ENCODE peak calls at places on chromosome 14, in ten cellular contexts. One of them, this sample, is unnamed.

GRCh38 chr14:21652209-21652808 is 1.3 kb upstream of the OR4E2 start:
- DNase-seq in SJSA1: no peak
- DNase-seq in ascending aorta: no peak
- DNase-seq in neural progenitor cell: peak; percentile 18
- DNase-seq in MG63: no peak
- DNase-seq in upper lobe of left lung: no peak
- DNase-seq in suprapubic skin: no peak
- DNase-seq in kidney epithelial cell: no peak
- DNase-seq in astrocyte: no peak
- DNase-seq in CD8-positive, alpha-beta T cell: no peak
- DNase-seq in this sample: no peak

GRCh38 chr14:53608369-53608768 is 348.3 kb downstream of the BMP4 start:
- DNase-seq in SJSA1: no peak
- DNase-seq in ascending aorta: no peak
- DNase-seq in neural progenitor cell: no peak
- DNase-seq in MG63: peak; percentile 15
- DNase-seq in upper lobe of left lung: no peak
- DNase-seq in suprapubic skin: no peak
- DNase-seq in kidney epithelial cell: no peak
- DNase-seq in astrocyte: no peak
- DNase-seq in CD8-positive, alpha-beta T cell: no peak
- DNase-seq in this sample: no peak

GRCh38 chr14:100740196-100740825 is 13.6 kb downstream of the DLK1 start:
- DNase-seq in SJSA1: no peak
- DNase-seq in ascending aorta: no peak
- DNase-seq in neural progenitor cell: no peak
- DNase-seq in MG63: no peak
- DNase-seq in upper lobe of left lung: no peak
- DNase-seq in suprapubic skin: peak; percentile 70
- DNase-seq in kidney epithelial cell: no peak
- DNase-seq in astrocyte: no peak
- DNase-seq in CD8-positive, alpha-beta T cell: no peak
- DNase-seq in this sample: no peak

GRCh38 chr14:101057394-101057793 is 153.9 kb upstream of the RTL1 start:
- DNase-seq in SJSA1: no peak
- DNase-seq in ascending aorta: no peak
- DNase-seq in neural progenitor cell: no peak
- DNase-seq in MG63: no peak
- DNase-seq in upper lobe of left lung: no peak
- DNase-seq in suprapubic skin: no peak
- DNase-seq in kidney epithelial cell: no peak
- DNase-seq in astrocyte: no peak
- DNase-seq in CD8-positive, alpha-beta T cell: no peak
- DNase-seq in this sample: no peak

GRCh38 chr14:76050797-76051392 is 65.3 kb downstream of the IFT43 start:
- DNase-seq in SJSA1: no peak
- DNase-seq in ascending aorta: no peak
- DNase-seq in neural progenitor cell: peak; percentile 71
- DNase-seq in MG63: no peak
- DNase-seq in upper lobe of left lung: no peak
- DNase-seq in suprapubic skin: no peak
- DNase-seq in kidney epithelial cell: peak; percentile 4
- DNase-seq in astrocyte: peak; percentile 18
- DNase-seq in CD8-positive, alpha-beta T cell: peak; percentile 29
- DNase-seq in this sample: peak; percentile 9

GRCh38 chr14:90645842-90646443 is 170.3 kb downstream of the TTC7B start:
- DNase-seq in SJSA1: peak; percentile 79
- DNase-seq in ascending aorta: no peak
- DNase-seq in neural progenitor cell: peak; percentile 33
- DNase-seq in MG63: peak; percentile 42
- DNase-seq in upper lobe of left lung: no peak
- DNase-seq in suprapubic skin: no peak
- DNase-seq in kidney epithelial cell: peak; percentile 92
- DNase-seq in astrocyte: peak; percentile 78
- DNase-seq in CD8-positive, alpha-beta T cell: no peak
- DNase-seq in this sample: no peak

GRCh38 chr14:77607741-77608302 is 8.6 kb downstream of the SPTLC2 start:
- DNase-seq in SJSA1: no peak
- DNase-seq in ascending aorta: no peak
- DNase-seq in neural progenitor cell: peak; percentile 19
- DNase-seq in MG63: no peak
- DNase-seq in upper lobe of left lung: no peak
- DNase-seq in suprapubic skin: no peak
- DNase-seq in kidney epithelial cell: no peak
- DNase-seq in astrocyte: no peak
- DNase-seq in CD8-positive, alpha-beta T cell: no peak
- DNase-seq in this sample: no peak

GRCh38 chr14:99521176-99522024 is 40.2 kb downstream of the CCNK start:
- DNase-seq in SJSA1: no peak
- DNase-seq in ascending aorta: no peak
- DNase-seq in neural progenitor cell: no peak
- DNase-seq in MG63: no peak
- DNase-seq in upper lobe of left lung: no peak
- DNase-seq in suprapubic skin: no peak
- DNase-seq in kidney epithelial cell: no peak
- DNase-seq in astrocyte: no peak
- DNase-seq in CD8-positive, alpha-beta T cell: no peak
- DNase-seq in this sample: no peak

GRCh38 chr14:45252356-45253069 is 489 bp downstream of the MIS18BP1 start:
- DNase-seq in SJSA1: no peak
- DNase-seq in ascending aorta: no peak
- DNase-seq in neural progenitor cell: peak; percentile 12
- DNase-seq in MG63: no peak
- DNase-seq in upper lobe of left lung: peak; percentile 21
- DNase-seq in suprapubic skin: no peak
- DNase-seq in kidney epithelial cell: no peak
- DNase-seq in astrocyte: peak; percentile 6
- DNase-seq in CD8-positive, alpha-beta T cell: no peak
- DNase-seq in this sample: no peak

GRCh38 chr14:22540286-22540685 is 48.7 kb downstream of the DAD1 start:
- DNase-seq in SJSA1: no peak
- DNase-seq in ascending aorta: no peak
- DNase-seq in neural progenitor cell: no peak
- DNase-seq in MG63: no peak
- DNase-seq in upper lobe of left lung: no peak
- DNase-seq in suprapubic skin: no peak
- DNase-seq in kidney epithelial cell: no peak
- DNase-seq in astrocyte: no peak
- DNase-seq in CD8-positive, alpha-beta T cell: no peak
- DNase-seq in this sample: no peak

GRCh38 chr14:65164825-65165135 is 62.5 kb upstream of the MAX start:
- DNase-seq in SJSA1: no peak
- DNase-seq in ascending aorta: no peak
- DNase-seq in neural progenitor cell: no peak
- DNase-seq in MG63: no peak
- DNase-seq in upper lobe of left lung: no peak
- DNase-seq in suprapubic skin: no peak
- DNase-seq in kidney epithelial cell: no peak
- DNase-seq in astrocyte: no peak
- DNase-seq in CD8-positive, alpha-beta T cell: no peak
- DNase-seq in this sample: no peak

GRCh38 chr14:61569783-61570182 is 125.5 kb upstream of the HIF1A start:
- DNase-seq in SJSA1: peak; percentile 82
- DNase-seq in ascending aorta: no peak
- DNase-seq in neural progenitor cell: no peak
- DNase-seq in MG63: peak; percentile 77
- DNase-seq in upper lobe of left lung: no peak
- DNase-seq in suprapubic skin: no peak
- DNase-seq in kidney epithelial cell: peak; percentile 91
- DNase-seq in astrocyte: peak; percentile 99
- DNase-seq in CD8-positive, alpha-beta T cell: peak; percentile 22
- DNase-seq in this sample: no peak

GRCh38 chr14:73133795-73134194 is 2.5 kb upstream of the PSEN1 start:
- DNase-seq in SJSA1: no peak
- DNase-seq in ascending aorta: no peak
- DNase-seq in neural progenitor cell: no peak
- DNase-seq in MG63: no peak
- DNase-seq in upper lobe of left lung: no peak
- DNase-seq in suprapubic skin: no peak
- DNase-seq in kidney epithelial cell: no peak
- DNase-seq in astrocyte: no peak
- DNase-seq in CD8-positive, alpha-beta T cell: no peak
- DNase-seq in this sample: no peak

GRCh38 chr14:92780865-92781264 is 13.2 kb upstream of the GOLGA5 start:
- DNase-seq in SJSA1: no peak
- DNase-seq in ascending aorta: no peak
- DNase-seq in neural progenitor cell: no peak
- DNase-seq in MG63: no peak
- DNase-seq in upper lobe of left lung: no peak
- DNase-seq in suprapubic skin: no peak
- DNase-seq in kidney epithelial cell: no peak
- DNase-seq in astrocyte: no peak
- DNase-seq in CD8-positive, alpha-beta T cell: no peak
- DNase-seq in this sample: no peak
- H3K36me3 ChIP-seq in SJSA1: no peaks in the 10 kb centered on the region
- H3K36me3 ChIP-seq in ascending aorta: no peaks in the 10 kb centered on the region
- H3K36me3 ChIP-seq in neural progenitor cell: no peaks in the 10 kb centered on the region
- H3K36me3 ChIP-seq in MG63: no peaks in the 10 kb centered on the region
- H3K36me3 ChIP-seq in upper lobe of left lung: no peaks in the 10 kb centered on the region
- H3K36me3 ChIP-seq in suprapubic skin: no peaks in the 10 kb centered on the region
- H3K36me3 ChIP-seq in kidney epithelial cell: no peaks in the 10 kb centered on the region
- H3K36me3 ChIP-seq in astrocyte: no peaks in the 10 kb centered on the region
- H3K36me3 ChIP-seq in CD8-positive, alpha-beta T cell: no peaks in the 10 kb centered on the region
- H3K36me3 ChIP-seq in this sample: no peaks in the 10 kb centered on the region

GRCh38 chr14:52000631-52001030 is 11.3 kb downstream of the RTRAF start:
- DNase-seq in SJSA1: no peak
- DNase-seq in ascending aorta: no peak
- DNase-seq in neural progenitor cell: no peak
- DNase-seq in MG63: no peak
- DNase-seq in upper lobe of left lung: no peak
- DNase-seq in suprapubic skin: no peak
- DNase-seq in kidney epithelial cell: no peak
- DNase-seq in astrocyte: no peak
- DNase-seq in CD8-positive, alpha-beta T cell: no peak
- DNase-seq in this sample: no peak
- H3K36me3 ChIP-seq in SJSA1: peaks cover 93% of the 10 kb centered on the region
- H3K36me3 ChIP-seq in ascending aorta: peaks cover 72% of the 10 kb centered on the region
- H3K36me3 ChIP-seq in neural progenitor cell: peaks cover 75% of the 10 kb centered on the region
- H3K36me3 ChIP-seq in MG63: peaks cover 65% of the 10 kb centered on the region
- H3K36me3 ChIP-seq in upper lobe of left lung: peaks cover 31% of the 10 kb centered on the region
- H3K36me3 ChIP-seq in suprapubic skin: peaks cover 64% of the 10 kb centered on the region
- H3K36me3 ChIP-seq in kidney epithelial cell: peaks cover 1% of the 10 kb centered on the region
- H3K36me3 ChIP-seq in astrocyte: peaks cover 82% of the 10 kb centered on the region
- H3K36me3 ChIP-seq in CD8-positive, alpha-beta T cell: peaks cover 39% of the 10 kb centered on the region
- H3K36me3 ChIP-seq in this sample: peaks cover 12% of the 10 kb centered on the region

GRCh38 chr14:34766611-34767010 is 52.2 kb upstream of the CFL2 start:
- DNase-seq in SJSA1: no peak
- DNase-seq in ascending aorta: no peak
- DNase-seq in neural progenitor cell: no peak
- DNase-seq in MG63: no peak
- DNase-seq in upper lobe of left lung: no peak
- DNase-seq in suprapubic skin: no peak
- DNase-seq in kidney epithelial cell: no peak
- DNase-seq in astrocyte: peak; percentile 21
- DNase-seq in CD8-positive, alpha-beta T cell: no peak
- DNase-seq in this sample: peak; percentile 25

GRCh38 chr14:34770901-34771300 is 56.5 kb upstream of the CFL2 start:
- DNase-seq in SJSA1: no peak
- DNase-seq in ascending aorta: no peak
- DNase-seq in neural progenitor cell: no peak
- DNase-seq in MG63: no peak
- DNase-seq in upper lobe of left lung: no peak
- DNase-seq in suprapubic skin: no peak
- DNase-seq in kidney epithelial cell: no peak
- DNase-seq in astrocyte: peak; percentile 11
- DNase-seq in CD8-positive, alpha-beta T cell: no peak
- DNase-seq in this sample: no peak

DNA sequence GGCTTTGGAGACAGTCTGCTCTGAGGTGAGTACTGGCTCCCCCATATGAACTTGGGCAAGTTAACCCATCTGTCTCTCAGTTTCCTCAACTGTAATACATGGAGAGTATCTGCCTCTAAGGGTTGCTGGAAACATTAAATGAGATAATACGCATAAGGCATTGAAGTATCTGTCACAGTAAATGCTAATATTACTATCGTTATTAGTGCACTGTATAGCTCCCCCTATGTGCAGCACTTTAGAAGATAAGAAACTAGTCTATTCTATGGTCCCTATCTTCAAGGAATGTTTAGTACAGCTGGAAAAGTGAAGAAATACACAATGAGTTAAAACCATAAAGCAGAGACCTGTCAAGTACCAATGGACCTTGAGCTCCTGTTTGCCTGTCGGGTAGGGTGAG is 51.7 kb upstream of the CFL2 start:
- DNase-seq in SJSA1: no peak
- DNase-seq in ascending aorta: no peak
- DNase-seq in neural progenitor cell: no peak
- DNase-seq in MG63: no peak
- DNase-seq in upper lobe of left lung: no peak
- DNase-seq in suprapubic skin: no peak
- DNase-seq in kidney epithelial cell: no peak
- DNase-seq in astrocyte: no peak
- DNase-seq in CD8-positive, alpha-beta T cell: no peak
- DNase-seq in this sample: no peak
- H3K36me3 ChIP-seq in SJSA1: peaks cover 46% of the 10 kb centered on the region
- H3K36me3 ChIP-seq in ascending aorta: peaks cover 43% of the 10 kb centered on the region
- H3K36me3 ChIP-seq in neural progenitor cell: no peaks in the 10 kb centered on the region
- H3K36me3 ChIP-seq in MG63: peaks cover 13% of the 10 kb centered on the region
- H3K36me3 ChIP-seq in upper lobe of left lung: peaks cover 16% of the 10 kb centered on the region
- H3K36me3 ChIP-seq in suprapubic skin: peaks cover 55% of the 10 kb centered on the region
- H3K36me3 ChIP-seq in kidney epithelial cell: no peaks in the 10 kb centered on the region
- H3K36me3 ChIP-seq in astrocyte: peaks cover 26% of the 10 kb centered on the region
- H3K36me3 ChIP-seq in CD8-positive, alpha-beta T cell: peaks cover 24% of the 10 kb centered on the region
- H3K36me3 ChIP-seq in this sample: peaks cover 1% of the 10 kb centered on the region

GRCh38 chr14:70318635-70319013 is 40.9 kb downstream of the COX16 start:
- DNase-seq in SJSA1: no peak
- DNase-seq in ascending aorta: no peak
- DNase-seq in neural progenitor cell: no peak
- DNase-seq in MG63: no peak
- DNase-seq in upper lobe of left lung: no peak
- DNase-seq in suprapubic skin: no peak
- DNase-seq in kidney epithelial cell: no peak
- DNase-seq in astrocyte: no peak
- DNase-seq in CD8-positive, alpha-beta T cell: no peak
- DNase-seq in this sample: no peak

GRCh38 chr14:70317969-70318634 is 41.4 kb downstream of the COX16 start:
- DNase-seq in SJSA1: no peak
- DNase-seq in ascending aorta: no peak
- DNase-seq in neural progenitor cell: peak; percentile 84
- DNase-seq in MG63: peak; percentile 5
- DNase-seq in upper lobe of left lung: no peak
- DNase-seq in suprapubic skin: no peak
- DNase-seq in kidney epithelial cell: peak; percentile 10
- DNase-seq in astrocyte: peak; percentile 38
- DNase-seq in CD8-positive, alpha-beta T cell: no peak
- DNase-seq in this sample: peak; percentile 4

GRCh38 chr14:70315942-70316341 is 43.5 kb downstream of the COX16 start:
- DNase-seq in SJSA1: no peak
- DNase-seq in ascending aorta: no peak
- DNase-seq in neural progenitor cell: no peak
- DNase-seq in MG63: no peak
- DNase-seq in upper lobe of left lung: no peak
- DNase-seq in suprapubic skin: no peak
- DNase-seq in kidney epithelial cell: no peak
- DNase-seq in astrocyte: no peak
- DNase-seq in CD8-positive, alpha-beta T cell: no peak
- DNase-seq in this sample: no peak

GRCh38 chr14:70320294-70320693 is 39.2 kb downstream of the COX16 start:
- DNase-seq in SJSA1: no peak
- DNase-seq in ascending aorta: no peak
- DNase-seq in neural progenitor cell: no peak
- DNase-seq in MG63: no peak
- DNase-seq in upper lobe of left lung: no peak
- DNase-seq in suprapubic skin: no peak
- DNase-seq in kidney epithelial cell: no peak
- DNase-seq in astrocyte: no peak
- DNase-seq in CD8-positive, alpha-beta T cell: no peak
- DNase-seq in this sample: no peak

GRCh38 chr14:70317091-70317968 is 42.2 kb downstream of the COX16 start:
- DNase-seq in SJSA1: no peak
- DNase-seq in ascending aorta: no peak
- DNase-seq in neural progenitor cell: peak; percentile 24
- DNase-seq in MG63: no peak
- DNase-seq in upper lobe of left lung: no peak
- DNase-seq in suprapubic skin: no peak
- DNase-seq in kidney epithelial cell: no peak
- DNase-seq in astrocyte: no peak
- DNase-seq in CD8-positive, alpha-beta T cell: no peak
- DNase-seq in this sample: no peak
- H3K36me3 ChIP-seq in SJSA1: no peaks in the 10 kb centered on the region
- H3K36me3 ChIP-seq in ascending aorta: no peaks in the 10 kb centered on the region
- H3K36me3 ChIP-seq in neural progenitor cell: no peaks in the 10 kb centered on the region
- H3K36me3 ChIP-seq in MG63: no peaks in the 10 kb centered on the region
- H3K36me3 ChIP-seq in upper lobe of left lung: no peaks in the 10 kb centered on the region
- H3K36me3 ChIP-seq in suprapubic skin: no peaks in the 10 kb centered on the region
- H3K36me3 ChIP-seq in kidney epithelial cell: no peaks in the 10 kb centered on the region
- H3K36me3 ChIP-seq in astrocyte: no peaks in the 10 kb centered on the region
- H3K36me3 ChIP-seq in CD8-positive, alpha-beta T cell: no peaks in the 10 kb centered on the region
- H3K36me3 ChIP-seq in this sample: no peaks in the 10 kb centered on the region

This sample was measured in BJ.